ENCODE peak calls at places on chromosomes 4 and X, in six cellular contexts. W is GM12891, N is SK-N-SH, I is HepG2, O is H1, C is K562. K is an unnamed sample.

GRCh38 chr4:173191623-173192041 is 23.0 kb downstream of the GALNT7 start:
- DNase-seq in N (no peak), W (no peak), O (no peak), C (no peak), I (no peak), K (no peak)

GRCh38 chr4:126405369-126405982 is 1090.7 kb downstream of the FAT4 start:
- DNase-seq in I (peak), C (no peak), W (no peak), O (no peak), N (no peak), K (no peak)

GRCh38 chrX:151875270-151876026 is 37.2 kb upstream of the MAGEA4 start:
- DNase-seq in N (no peak), O (no peak), C (no peak), W (no peak), I (no peak), K (no peak)

GRCh38 chr4:165070560-165070959 is 16.9 kb downstream of the TRIM75 start:
- DNase-seq in W (no peak), C (no peak), N (no peak), O (no peak), I (no peak), K (no peak)

GRCh38 chr4:7647932-7648812 is 213.4 kb upstream of the PSAPL1 start:
- DNase-seq in W (no peak), I (peak), O (no peak), C (peak), N (no peak), K (no peak)

GRCh38 chrX:85994787-85995186 is 52.6 kb downstream of the CHM start:
- DNase-seq in N (no peak), W (no peak), O (no peak), C (no peak), I (no peak), K (no peak)

GRCh38 chrX:119121341-119121740 is 6.3 kb downstream of the KIAA1210 start:
- DNase-seq in I (no peak), W (no peak), C (no peak), N (no peak), O (no peak), K (no peak)

GRCh38 chr4:176671532-176671931 is 121.2 kb downstream of the VEGFC start:
- DNase-seq in W (no peak), N (no peak), O (no peak), C (no peak), I (no peak), K (no peak)

GRCh38 chr4:87851332-87851731 is 18.6 kb downstream of the MEPE start:
- DNase-seq in O (no peak), C (no peak), I (no peak), W (no peak), N (no peak), K (no peak)

GRCh38 chrX:65035451-65035779 is 59.2 kb upstream of the ZC4H2 start:
- DNase-seq in I (no peak), N (peak), W (peak), O (peak), C (peak), K (peak)

GRCh38 chr4:77073106-77073858 is 2.5 kb downstream of the CCNI start:
- DNase-seq in N (no peak), O (no peak), C (no peak), I (no peak), W (no peak), K (no peak)

GRCh38 chr4:148926861-148927260 is 484.6 kb upstream of the NR3C2 start:
- DNase-seq in W (no peak), N (no peak), C (no peak), I (no peak), O (no peak), K (no peak)

GRCh38 chrX:97854071-97854470 is 970.4 kb downstream of the RPA4 start:
- DNase-seq in I (no peak), C (no peak), O (no peak), N (no peak), W (no peak), K (no peak)

GRCh38 chrX:66553973-66554372 is 84.9 kb downstream of the EDA2R start:
- DNase-seq in I (no peak), O (no peak), N (no peak), W (no peak), C (no peak), K (no peak)

GRCh38 chr4:151219091-151219490 is 57.9 kb upstream of the PRSS48 start:
- DNase-seq in W (no peak), N (no peak), O (no peak), C (no peak), I (no peak), K (no peak)

GRCh38 chr4:7021930-7022658 is 21.1 kb upstream of the TADA2B start:
- DNase-seq in O (no peak), W (no peak), I (no peak), C (no peak), N (no peak), K (no peak)

GRCh38 chr4:77151246-77151645 is 5.8 kb upstream of the CCNG2 start:
- DNase-seq in O (no peak), W (no peak), I (no peak), N (no peak), C (no peak), K (no peak)

GRCh38 chr4:66252291-66252690 is 582.0 kb upstream of the EPHA5 start:
- DNase-seq in W (no peak), O (no peak), C (no peak), N (no peak), I (no peak), K (no peak)

GRCh38 chrX:53316121-53316859 is 34.9 kb upstream of the IQSEC2 start:
- DNase-seq in N (no peak), C (peak), W (no peak), O (no peak), I (no peak), K (no peak)

GRCh38 chrX:12686324-12686723 is 104.9 kb upstream of the PRPS2 start:
- DNase-seq in W (no peak), N (no peak), O (no peak), I (no peak), C (no peak), K (no peak)

GRCh38 chr4:56255820-56256219 is 131.5 kb downstream of the AASDH start:
- DNase-seq in N (no peak), O (no peak), C (no peak), W (no peak), I (no peak), K (no peak)

GRCh38 chrX:103831803-103832544 is at the start of gene RAB9B:
- DNase-seq in N (peak), O (no peak), C (peak), W (peak), I (no peak), K (peak)

GRCh38 chr4:126541820-126542219 is 1090.9 kb upstream of the INTU start:
- DNase-seq in C (no peak), N (no peak), W (no peak), I (no peak), O (no peak), K (no peak)

GRCh38 chrX:123878177-123878576 is 18.3 kb downstream of the XIAP start:
- DNase-seq in I (no peak), C (no peak), W (no peak), O (no peak), N (no peak), K (no peak)

GRCh38 chr4:102042843-102043802 is 252.6 kb downstream of the BANK1 start:
- DNase-seq in C (no peak), I (no peak), N (peak), O (no peak), W (no peak), K (no peak)

GRCh38 chrX:118418811-118419251 is 72.9 kb downstream of the WDR44 start:
- DNase-seq in I (no peak), O (peak), C (no peak), N (no peak), W (no peak), K (no peak)

GRCh38 chr4:67106846-67107467 is 438.3 kb downstream of the CENPC start:
- DNase-seq in O (no peak), N (no peak), I (no peak), W (no peak), C (no peak), K (no peak)

GRCh38 chrX:29662101-29662500 is 553.3 kb upstream of the MAGEB2 start:
- DNase-seq in O (no peak), C (no peak), W (no peak), N (no peak), I (no peak), K (no peak)

GRCh38 chr4:32172761-32173160 is 1452.6 kb downstream of the PCDH7 start:
- DNase-seq in O (no peak), N (no peak), I (no peak), C (no peak), W (no peak), K (no peak)

GRCh38 chr4:114263233-114263632 is 283.8 kb upstream of the ARSJ start:
- DNase-seq in O (no peak), N (no peak), I (no peak), W (no peak), C (no peak), K (no peak)

GRCh38 chr4:96407651-96408342 is 567.9 kb downstream of the PDHA2 start:
- DNase-seq in I (no peak), W (no peak), C (no peak), N (no peak), O (no peak), K (no peak)

GRCh38 chr4:183576701-183577100 is 71.8 kb downstream of the ING2 start:
- DNase-seq in O (no peak), N (no peak), W (no peak), C (no peak), I (no peak), K (no peak)

GRCh38 chr4:183571350-183572076 is 66.7 kb downstream of the ING2 start:
- DNase-seq in O (no peak), W (no peak), C (no peak), N (peak), I (peak), K (no peak)
- TF ChIP-seq TAF1 in O (no peak), W (no peak), C (no peak), N (no peak), I (no peak), K (no peak)

GRCh38 chrX:110108381-110108796 is 105.5 kb downstream of the TMEM164 start:
- DNase-seq in I (no peak), W (no peak), C (no peak), O (no peak), N (no peak), K (no peak)
- TF ChIP-seq TAF1 in I (no peak), W (no peak), C (no peak), O (no peak), N (no peak), K (no peak)

GRCh38 chrX:152913354-152913753 is 15.5 kb downstream of the ZNF185 start:
- DNase-seq in O (no peak), C (no peak), I (no peak), W (no peak), N (no peak), K (no peak)
- TF ChIP-seq TAF1 in O (no peak), C (no peak), I (no peak), W (no peak), N (no peak), K (no peak)

GRCh38 chr4:48141048-48141447 is 7.0 kb upstream of the TXK start:
- DNase-seq in N (peak), O (no peak), I (peak), W (peak), C (peak), K (no peak)
- TF ChIP-seq TAF1 in N (no peak), O (no peak), I (no peak), W (no peak), C (no peak), K (no peak)

GRCh38 chr4:144615182-144615581 is 30.8 kb upstream of the HHIP start:
- DNase-seq in W (no peak), N (no peak), I (no peak), C (no peak), O (no peak), K (no peak)

GRCh38 chr4:144611850-144612249 is 34.1 kb upstream of the HHIP start:
- DNase-seq in W (no peak), I (peak), O (peak), N (peak), C (peak), K (peak)
- TF ChIP-seq TAF1 in W (no peak), I (no peak), O (no peak), N (no peak), C (no peak), K (no peak)

DNA sequence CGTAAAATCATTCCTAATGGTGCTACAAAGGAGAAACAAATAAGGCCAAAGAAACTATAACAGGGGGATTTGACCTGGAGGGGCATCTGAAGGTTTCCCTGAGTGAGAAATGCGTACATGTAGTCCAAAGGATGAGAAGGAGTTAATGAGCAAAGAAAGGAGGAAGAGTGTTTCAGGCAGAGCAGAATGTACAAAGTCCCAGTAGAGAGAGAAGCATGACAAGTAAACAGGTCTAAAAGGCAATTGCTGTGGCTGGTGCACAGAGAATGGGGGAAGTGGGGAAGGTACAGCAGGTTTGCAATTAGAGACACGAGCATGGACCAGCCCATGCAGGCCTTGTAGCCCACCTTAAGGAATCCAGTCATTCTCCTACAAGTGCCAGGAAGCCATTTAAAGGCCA is 145.5 kb downstream of the TSPAN5 start:
- DNase-seq in C (no peak), I (no peak), W (no peak), N (no peak), O (no peak), K (no peak)
- TF ChIP-seq TAF1 in C (no peak), I (no peak), W (no peak), N (no peak), O (no peak), K (no peak)

GRCh38 chr4:41509411-41510008 is 28.4 kb upstream of the LIMCH1 start:
- DNase-seq in N (no peak), W (no peak), I (no peak), C (no peak), O (no peak), K (no peak)
- TF ChIP-seq TAF1 in N (no peak), W (no peak), I (no peak), C (no peak), O (no peak), K (no peak)

DNA sequence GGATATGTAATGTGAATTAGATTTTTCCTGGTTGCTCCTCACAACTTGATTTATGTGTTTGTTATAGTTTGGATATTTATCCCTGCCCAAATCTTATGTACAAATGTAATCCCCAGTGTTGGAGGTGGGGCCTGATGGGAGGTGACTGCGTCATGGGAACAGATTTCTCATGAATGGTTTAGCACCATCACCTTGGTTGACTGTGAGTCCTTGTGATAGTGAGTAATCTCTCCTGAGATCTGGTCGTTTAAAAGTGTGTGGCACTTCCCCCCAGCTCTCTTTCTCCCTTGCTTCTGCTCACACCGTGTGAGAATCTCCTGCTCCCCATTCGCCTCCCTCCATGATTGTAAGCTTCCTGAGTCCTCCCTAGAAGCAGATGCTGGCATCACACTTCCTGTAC is 2.2 kb downstream of the MID2 start:
- DNase-seq in I (no peak), C (no peak), O (no peak), N (no peak), W (no peak), K (no peak)
- TF ChIP-seq TAF1 in I (no peak), C (no peak), O (no peak), N (no peak), W (no peak), K (no peak)